ENCODE peak calls at places on chromosome 3, in four cellular contexts. C is fibroblast of lung, D is HL-60, R is astrocyte. L is an unnamed sample.

GRCh38 chr3:23106641-23107040 is 96.5 kb upstream of the UBE2E2 start:
- DNase-seq in C (no peak), D (no peak), R (no peak), L (no peak)

GRCh38 chr3:71862374-71863145 is 77.6 kb upstream of the PROK2 start:
- DNase-seq in C (no peak), D (no peak), R (no peak), L (no peak)

GRCh38 chr3:104273046-104273649 is 1093.6 kb upstream of the ALCAM start:
- DNase-seq in C (peak), D (no peak), R (peak), L (no peak)

GRCh38 chr3:66397745-66398144 is 103.1 kb downstream of the LRIG1 start:
- DNase-seq in C (peak), D (peak), R (peak), L (no peak)

GRCh38 chr3:64353256-64353655 is 128.0 kb upstream of the PRICKLE2 start:
- DNase-seq in C (peak), D (no peak), R (peak), L (no peak)

GRCh38 chr3:177591371-177591770 is 394.1 kb upstream of the TBL1XR1 start:
- DNase-seq in C (no peak), D (no peak), R (no peak), L (no peak)

GRCh38 chr3:46984591-46985459 is 5.4 kb downstream of the NBEAL2 start:
- DNase-seq in C (no peak), D (no peak), R (no peak), L (no peak)

GRCh38 chr3:59268170-59268569 is 218.3 kb upstream of the CFAP20DC start:
- DNase-seq in C (peak), D (no peak), R (peak), L (no peak)

GRCh38 chr3:3353153-3353552 is 173.7 kb upstream of the CRBN start:
- DNase-seq in C (no peak), D (no peak), R (no peak), L (no peak)

GRCh38 chr3:16916840-16917239 is 32.1 kb downstream of the PLCL2 start:
- DNase-seq in C (peak), D (no peak), R (no peak), L (no peak)

GRCh38 chr3:19881036-19881435 is 53.0 kb downstream of the EFHB start:
- DNase-seq in C (no peak), D (no peak), R (no peak), L (no peak)

GRCh38 chr3:98986073-98986472 is 84.6 kb upstream of the DCBLD2 start:
- DNase-seq in C (peak), D (no peak), R (peak), L (no peak)

GRCh38 chr3:175274056-175274455 is 414.9 kb downstream of the NAALADL2 start:
- DNase-seq in C (no peak), D (no peak), R (no peak), L (no peak)

GRCh38 chr3:194732617-194733016 is 46.9 kb downstream of the FAM43A start:
- DNase-seq in C (no peak), D (no peak), R (no peak), L (no peak)

GRCh38 chr3:81216192-81216591 is 545.3 kb downstream of the GBE1 start:
- DNase-seq in C (peak), D (no peak), R (peak), L (no peak)
- H3K4me3 ChIP-seq in C (no peak), D (no peak), R (no peak), L (no peak)

DNA sequence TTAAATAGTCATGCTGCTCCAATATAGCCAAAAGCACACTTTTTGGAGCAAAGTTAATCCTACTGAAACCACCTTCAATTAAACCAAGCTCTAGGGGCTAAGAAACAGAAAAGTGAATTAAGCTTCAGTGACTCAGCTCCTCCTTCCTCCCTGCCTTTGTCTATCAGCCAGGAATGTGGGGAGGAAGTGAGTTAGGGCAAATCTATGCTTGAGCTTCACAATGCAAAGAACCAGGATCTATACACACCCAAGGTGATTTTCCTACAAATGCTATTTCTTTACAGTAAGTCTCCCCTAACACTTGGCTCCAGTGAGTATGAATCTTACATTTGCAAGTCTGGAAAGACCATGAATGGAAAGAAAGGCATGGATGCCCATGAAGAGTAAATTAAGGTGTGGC is 212.1 kb downstream of the P3H2 start:
- DNase-seq in C (peak), D (no peak), R (peak), L (no peak)
- TF ChIP-seq CTCF in C (no peak), D (no peak), R (no peak), L (no peak)

DNA sequence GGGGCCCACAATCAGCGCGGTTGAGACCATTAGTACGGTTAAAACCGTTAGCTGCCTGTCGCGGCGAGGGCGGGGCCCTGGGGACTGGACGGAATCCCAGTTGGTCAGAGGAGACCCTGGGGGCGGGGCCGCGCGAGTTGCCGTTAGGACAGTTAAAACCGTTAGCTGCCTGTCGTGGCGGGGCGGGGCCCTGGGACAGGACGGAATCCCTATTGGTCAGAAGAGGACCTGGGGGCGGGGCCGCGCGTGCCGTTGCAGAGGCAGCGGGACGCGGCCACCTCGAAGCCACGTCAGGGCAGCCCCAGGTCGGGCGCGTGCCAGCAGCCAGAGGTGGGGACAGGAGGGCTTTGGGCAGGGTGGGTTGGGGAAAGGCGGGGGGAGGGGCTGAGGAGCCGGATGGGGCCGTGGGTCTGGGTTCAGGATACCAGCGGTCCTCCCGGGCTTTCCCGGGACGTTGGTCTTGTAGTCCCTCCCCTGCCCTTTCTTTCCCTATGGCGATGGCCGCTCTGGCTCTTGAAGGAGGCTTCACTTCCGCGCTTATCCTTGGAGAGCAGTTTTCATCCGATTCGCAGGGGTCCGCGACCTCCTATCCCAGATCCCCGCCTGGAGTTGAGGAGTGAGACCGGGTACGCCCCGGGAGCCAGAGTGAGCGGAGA is 28.0 kb downstream of the KLHDC8B start:
- DNase-seq in C (peak), D (no peak), R (peak), L (peak)
- H3K27ac ChIP-seq in C (peak), D (no peak), R (peak), L (peak)

DNA sequence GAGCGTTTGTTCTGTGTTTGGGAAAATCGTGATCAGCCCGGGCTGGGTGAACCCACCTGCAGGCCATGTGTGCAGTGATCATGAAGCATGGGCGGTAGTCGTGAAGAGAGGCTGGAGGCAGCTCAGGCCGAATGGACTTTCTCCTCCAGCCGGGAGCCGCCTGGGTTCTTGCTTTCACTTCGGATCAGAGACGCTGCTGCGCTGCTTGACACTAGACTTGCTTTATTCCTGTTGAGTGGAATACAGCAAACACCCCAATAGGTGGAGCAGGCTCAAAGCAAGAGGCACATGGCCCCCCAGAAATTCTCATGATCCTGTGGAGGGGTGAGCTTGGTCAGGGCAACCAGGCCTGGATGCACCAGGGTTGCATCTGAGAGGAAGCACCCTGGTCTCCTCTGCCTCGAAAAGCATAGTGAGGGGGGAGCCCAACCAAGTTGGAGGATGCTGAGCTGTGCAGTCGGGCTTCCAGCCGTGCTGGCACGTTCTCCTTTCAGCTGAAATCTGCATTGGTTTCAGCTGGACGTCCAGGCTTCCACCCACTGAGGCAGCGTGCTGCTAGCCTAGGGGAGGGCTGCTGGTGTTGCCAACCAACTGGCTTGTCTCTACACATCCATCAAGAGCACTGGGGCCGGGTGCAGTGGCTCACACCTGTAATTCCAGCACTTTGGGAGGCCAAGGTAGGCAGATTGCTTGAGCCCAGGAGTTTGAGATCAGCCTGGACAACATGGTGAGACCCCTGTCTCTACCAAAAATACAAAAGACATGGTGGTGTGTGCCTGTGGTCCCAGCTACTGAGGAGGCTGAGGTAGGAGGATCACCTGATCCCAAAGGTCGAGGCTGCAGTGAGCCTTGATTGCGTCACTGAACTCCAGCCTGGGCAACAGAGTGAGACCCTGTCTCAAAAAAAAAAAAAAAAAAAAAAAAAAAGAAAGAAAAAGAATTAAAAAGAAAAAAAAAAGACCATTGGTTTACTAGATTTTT is 2.8 kb upstream of the NRROS start:
- DNase-seq in C (no peak), D (no peak), R (no peak), L (no peak)
- H3K4me3 ChIP-seq in C (no peak), D (no peak), R (no peak), L (peak)

GRCh38 chr3:17974206-17974841 is 231.9 kb upstream of the TBC1D5 start:
- DNase-seq in C (no peak), D (no peak), R (no peak), L (no peak)
- TF ChIP-seq CTCF in C (peak), D (no peak), R (no peak), L (no peak)

DNA sequence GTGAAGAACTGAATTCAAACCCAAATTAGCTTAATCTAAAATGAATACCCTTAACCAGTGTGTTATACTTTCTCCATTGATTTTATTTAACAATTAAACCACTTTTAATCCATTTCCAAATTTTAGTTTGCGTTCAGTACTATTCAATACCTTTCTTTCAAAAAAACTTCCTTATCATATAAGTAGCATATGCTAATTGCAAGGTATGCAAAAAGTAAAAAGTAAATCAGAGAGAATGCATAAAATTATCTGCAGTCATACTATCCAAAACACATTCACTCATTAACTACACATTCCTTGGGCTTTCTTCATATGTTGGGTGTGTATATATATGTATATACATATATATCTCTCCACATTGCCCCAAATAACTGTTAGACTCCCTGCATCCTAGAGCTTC is 208.8 kb downstream of the CADM2 start:
- DNase-seq in C (no peak), D (no peak), R (no peak), L (no peak)
- H3K27ac ChIP-seq in C (no peak), D (no peak), R (no peak), L (no peak)

GRCh38 chr3:151346292-151346691 is 16.9 kb upstream of the P2RY13 start:
- DNase-seq in C (no peak), D (peak), R (no peak), L (no peak)

GRCh38 chr3:151347432-151347831 is 18.1 kb upstream of the P2RY13 start:
- DNase-seq in C (no peak), D (peak), R (no peak), L (no peak)

GRCh38 chr3:151351648-151352047 is 22.3 kb upstream of the P2RY13 start:
- DNase-seq in C (no peak), D (no peak), R (no peak), L (no peak)

GRCh38 chr3:151351216-151351615 is 21.9 kb upstream of the P2RY13 start:
- DNase-seq in C (no peak), D (no peak), R (no peak), L (no peak)

DNA sequence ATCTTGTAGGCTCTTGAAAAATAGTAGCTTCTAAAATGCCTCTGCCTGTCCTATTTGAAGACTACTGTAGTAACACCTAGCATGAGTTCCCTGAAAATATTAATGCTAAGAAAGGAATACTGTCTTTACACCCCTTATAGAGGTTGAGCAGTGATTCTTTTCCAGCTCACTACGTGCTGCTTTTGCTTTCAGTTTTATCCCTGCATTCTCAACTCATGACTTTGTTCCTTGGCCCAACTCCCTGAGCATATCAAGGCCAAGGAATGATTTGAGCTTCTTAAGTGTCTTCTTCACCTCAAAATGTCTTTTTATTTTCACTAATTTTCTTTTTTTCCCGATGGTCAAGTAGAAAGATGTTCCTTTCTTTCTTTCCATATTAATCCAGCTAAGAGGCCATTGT is 16.5 kb upstream of the P2RY13 start:
- DNase-seq in C (peak), D (no peak), R (peak), L (no peak)
- H3K4me3 ChIP-seq in C (no peak), D (peak), R (no peak), L (peak)

L was measured in breast epithelium.